ENCODE peak calls at places on chromosome 21, in nine cellular contexts. Q is K562, X is stomach, K is H1, Z is transverse colon, I is suprapubic skin, C is GM12878, D is sigmoid colon, R is HepG2. G is an unnamed sample.

GRCh38 chr21:38478782-38479181 is 19.5 kb downstream of the ERG start:
- DNase-seq in Z (no peak), Q (no peak), C (no peak), R (no peak), X (no peak), D (no peak), I (no peak), K (no peak), G (no peak)

GRCh38 chr21:42553435-42553834 is 39.8 kb downstream of the SLC37A1 start:
- DNase-seq in X (no peak), I (no peak), K (no peak), D (no peak), C (no peak), R (no peak), Q (no peak), Z (no peak), G (no peak)

GRCh38 chr21:27759091-27759659 is 792.3 kb upstream of the ADAMTS5 start:
- DNase-seq in Q (no peak), D (no peak), K (peak), X (no peak), C (no peak), R (no peak), I (no peak), Z (peak), G (no peak)

GRCh38 chr21:39388811-39389155 is 39.9 kb upstream of the HMGN1 start:
- DNase-seq in D (no peak), Z (no peak), Q (no peak), C (no peak), X (no peak), R (no peak), I (no peak), K (no peak), G (no peak)

GRCh38 chr21:31946236-31946635 is 73.4 kb downstream of the HUNK start:
- DNase-seq in K (no peak), D (no peak), I (no peak), C (no peak), Q (no peak), Z (no peak), X (no peak), R (no peak), G (no peak)

GRCh38 chr21:44065428-44065827 is 41.8 kb upstream of the PWP2 start:
- DNase-seq in D (no peak), R (no peak), Z (peak), I (peak), K (no peak), C (no peak), Q (no peak), X (peak), G (no peak)

GRCh38 chr21:38774586-38775285 is 31.0 kb upstream of the ETS2 start:
- DNase-seq in C (no peak), I (no peak), Q (no peak), K (no peak), R (no peak), X (no peak), D (no peak), Z (no peak), G (no peak)

GRCh38 chr21:16838330-16838729 is 674.5 kb upstream of the CXADR start:
- DNase-seq in Q (no peak), C (no peak), Z (no peak), D (no peak), R (no peak), X (no peak), K (no peak), I (no peak), G (no peak)

GRCh38 chr21:41715649-41716321 is 51.1 kb downstream of the RIPK4 start:
- DNase-seq in K (no peak), R (peak), I (no peak), C (no peak), Z (peak), Q (no peak), D (no peak), X (no peak), G (no peak)

DNA sequence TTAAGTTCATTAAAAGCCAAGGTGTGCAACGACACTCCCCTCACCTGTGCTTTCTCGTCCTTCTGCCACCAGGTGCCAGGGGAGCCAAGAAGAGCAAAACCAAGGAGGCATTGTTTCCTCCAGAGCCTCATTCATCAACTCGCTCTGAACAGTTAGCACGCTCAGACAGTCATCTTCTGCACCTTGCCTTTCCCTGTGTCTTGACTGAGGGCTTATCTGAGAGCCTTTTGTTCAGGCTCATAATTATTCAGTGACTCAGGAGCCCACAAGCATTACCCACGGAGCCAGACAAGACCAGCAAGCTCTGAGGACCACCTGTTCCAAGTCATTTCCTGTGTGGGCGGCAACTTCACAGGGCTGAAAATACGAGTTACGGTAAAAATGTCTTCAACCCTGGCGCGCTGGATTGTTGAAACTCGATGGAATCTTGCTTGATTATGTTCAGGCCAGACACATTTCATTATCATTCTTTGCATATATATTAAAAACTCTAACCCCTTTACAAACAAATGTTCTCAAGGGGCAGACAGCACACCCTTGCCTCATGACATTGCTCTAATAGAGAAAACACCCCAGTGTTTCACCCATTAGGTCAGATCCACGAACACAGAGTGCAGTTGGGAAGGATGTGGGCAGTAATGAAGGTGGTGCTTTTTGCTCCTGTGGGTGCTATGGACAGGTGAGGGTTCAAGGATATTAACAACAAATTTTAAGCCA is 89.7 kb upstream of the RUNX1 start:
- DNase-seq in R (no peak), Z (no peak), X (no peak), C (no peak), D (no peak), K (no peak), I (no peak), Q (peak), G (no peak)
- TF ChIP-seq EP300 in R (no peak), Z (no peak), X (no peak), C (no peak), D (no peak), K (no peak), I (no peak), Q (peak), G (no peak)

GRCh38 chr21:35163381-35163780 is 114.3 kb upstream of the RUNX1 start:
- DNase-seq in R (no peak), I (no peak), D (no peak), K (no peak), Z (no peak), C (no peak), Q (no peak), X (no peak), G (no peak)

GRCh38 chr21:35156293-35156976 is 107.3 kb upstream of the RUNX1 start:
- DNase-seq in C (no peak), Z (no peak), X (no peak), I (no peak), D (no peak), K (no peak), Q (no peak), R (no peak), G (no peak)

GRCh38 chr21:35164380-35164779 is 115.3 kb upstream of the RUNX1 start:
- DNase-seq in Z (no peak), D (no peak), I (no peak), K (no peak), R (no peak), C (no peak), Q (no peak), X (no peak), G (no peak)

GRCh38 chr21:35154788-35155187 is 105.7 kb upstream of the RUNX1 start:
- DNase-seq in D (no peak), R (no peak), X (no peak), K (no peak), Q (peak), I (no peak), C (no peak), Z (no peak), G (no peak)

GRCh38 chr21:35159881-35160280 is 110.8 kb upstream of the RUNX1 start:
- DNase-seq in Z (no peak), C (no peak), D (no peak), K (no peak), I (no peak), X (no peak), Q (no peak), R (no peak), G (no peak)
- TF ChIP-seq POLR2AphosphoS5 in Z (no peak), C (no peak), D (no peak), K (no peak), I (no peak), X (no peak), Q (no peak), R (no peak), G (no peak)

GRCh38 chr21:33364830-33365229 is 38.4 kb upstream of the IFNGR2 start:
- DNase-seq in Z (no peak), K (no peak), D (no peak), Q (no peak), I (no peak), X (no peak), C (no peak), R (no peak), G (no peak)

GRCh38 chr21:33359446-33359845 is 34.7 kb downstream of the IFNAR1 start:
- DNase-seq in X (no peak), R (no peak), Z (no peak), K (no peak), I (no peak), D (no peak), C (no peak), Q (no peak), G (no peak)

GRCh38 chr21:33360281-33360680 is 35.5 kb downstream of the IFNAR1 start:
- DNase-seq in X (no peak), R (no peak), Z (no peak), K (no peak), C (no peak), I (no peak), D (no peak), Q (no peak), G (no peak)

GRCh38 chr21:33360871-33361602 is 36.3 kb downstream of the IFNAR1 start:
- DNase-seq in X (peak), Q (peak), I (peak), Z (peak), C (peak), K (peak), R (peak), D (peak), G (peak)

GRCh38 chr21:33362044-33362555 is 37.3 kb downstream of the IFNAR1 start:
- DNase-seq in Z (peak), I (no peak), X (peak), Q (no peak), C (no peak), K (peak), D (no peak), R (no peak), G (peak)
- TF ChIP-seq POLR2A in Z (peak), I (peak), X (no peak), Q (peak), C (peak), K (peak), D (peak), R (no peak), G (no peak)

GRCh38 chr21:45290948-45291612 is 3.4 kb upstream of the POFUT2 start:
- DNase-seq in X (peak), Z (no peak), K (peak), D (peak), C (no peak), I (peak), Q (no peak), R (no peak), G (no peak)
- TF ChIP-seq EP300 in X (no peak), Z (no peak), K (no peak), D (no peak), C (no peak), I (no peak), Q (no peak), R (no peak), G (no peak)

DNA sequence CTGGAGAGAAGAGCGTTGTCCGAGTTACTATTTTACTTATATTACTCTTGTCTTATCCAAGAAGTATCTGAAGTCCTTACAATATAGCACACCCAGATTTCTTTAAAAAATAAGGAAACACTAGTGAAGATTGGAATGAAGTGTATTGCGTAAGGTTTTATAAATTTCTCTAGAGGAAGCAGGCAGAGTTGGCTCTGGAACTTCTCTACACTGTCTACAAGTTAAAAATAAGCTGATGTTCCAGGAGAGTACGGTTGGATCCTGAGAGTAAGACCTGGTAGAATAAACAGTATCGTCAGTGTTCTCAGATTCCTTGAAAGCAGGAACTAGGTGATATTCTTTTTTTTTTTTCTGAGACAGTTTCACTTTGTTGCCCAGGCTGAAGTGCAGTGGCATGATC is 107.8 kb downstream of the USP25 start:
- DNase-seq in I (no peak), R (no peak), X (no peak), D (no peak), C (no peak), Z (no peak), Q (no peak), K (no peak), G (no peak)
- TF ChIP-seq POLR2AphosphoS5 in I (no peak), R (no peak), X (peak), D (peak), C (no peak), Z (peak), Q (no peak), K (no peak), G (peak)

DNA sequence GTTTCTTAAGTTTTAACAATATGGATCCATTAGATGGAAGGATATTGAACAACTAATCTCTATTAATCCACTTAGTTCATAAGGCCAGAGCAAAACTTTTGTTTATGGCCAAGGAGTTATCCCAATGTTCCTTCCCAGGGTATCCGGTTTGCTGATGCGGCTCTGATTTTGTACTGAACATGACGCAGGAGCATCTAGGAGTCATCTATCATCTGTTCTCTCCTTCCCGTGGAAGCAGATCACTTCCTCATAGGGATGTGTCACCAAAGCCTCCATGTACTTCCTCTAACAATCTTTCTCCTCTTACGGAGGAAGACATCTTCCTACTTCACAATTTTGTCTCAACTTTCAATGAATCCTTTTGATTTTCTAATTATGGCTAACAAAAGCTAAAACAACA is 206.6 kb downstream of the APP start:
- DNase-seq in C (no peak), Z (no peak), X (no peak), K (no peak), Q (no peak), D (no peak), R (no peak), I (no peak), G (no peak)
- TF ChIP-seq POLR2A in C (no peak), Z (no peak), X (no peak), K (no peak), Q (no peak), D (no peak), R (no peak), I (no peak), G (no peak)

GRCh38 chr21:45998871-45999580 is 17.5 kb downstream of the COL6A1 start:
- DNase-seq in Z (no peak), R (no peak), C (no peak), I (no peak), X (no peak), Q (no peak), D (peak), K (no peak), G (no peak)
- TF ChIP-seq EP300 in Z (no peak), R (no peak), C (no peak), I (no peak), X (no peak), Q (no peak), D (no peak), K (no peak), G (no peak)